ENCODE peak calls at places on chromosomes 1 and 21, in six cellular contexts. One of them, this sample, is unnamed. For H3K4me1, the result is how much of the 10 kb centered on the place peaks cover.

GRCh38 chr1:27203946-27204345 is 30.5 kb upstream of the WDTC1 start:
- DNase-seq in heart left ventricle: no peak
- DNase-seq in HCT116: no peak
- DNase-seq in adrenal gland: no peak
- DNase-seq in spleen: no peak
- DNase-seq in breast epithelium: no peak
- DNase-seq in this sample: no peak

GRCh38 chr1:207463571-207463970 is 9.4 kb downstream of the CR2 start:
- DNase-seq in heart left ventricle: no peak
- DNase-seq in HCT116: no peak
- DNase-seq in adrenal gland: no peak
- DNase-seq in spleen: no peak
- DNase-seq in breast epithelium: no peak
- DNase-seq in this sample: no peak

GRCh38 chr1:107820797-107821196 is 144.2 kb downstream of the VAV3 start:
- DNase-seq in heart left ventricle: no peak
- DNase-seq in HCT116: no peak
- DNase-seq in adrenal gland: no peak
- DNase-seq in spleen: no peak
- DNase-seq in breast epithelium: no peak
- DNase-seq in this sample: no peak

GRCh38 chr1:111604931-111605330 is 14.7 kb upstream of the RAP1A start:
- DNase-seq in heart left ventricle: no peak
- DNase-seq in HCT116: no peak
- DNase-seq in adrenal gland: no peak
- DNase-seq in spleen: no peak
- DNase-seq in breast epithelium: no peak
- DNase-seq in this sample: no peak

GRCh38 chr1:92444351-92444750 is 42.4 kb downstream of the GFI1 start:
- DNase-seq in heart left ventricle: no peak
- DNase-seq in HCT116: no peak
- DNase-seq in adrenal gland: no peak
- DNase-seq in spleen: no peak
- DNase-seq in breast epithelium: no peak
- DNase-seq in this sample: no peak

GRCh38 chr1:45543599-45544417 is 6.8 kb upstream of the AKR1A1 start:
- DNase-seq in heart left ventricle: peak
- DNase-seq in HCT116: no peak
- DNase-seq in adrenal gland: peak
- DNase-seq in spleen: peak
- DNase-seq in breast epithelium: no peak
- DNase-seq in this sample: no peak

GRCh38 chr1:22540311-22540710 is 23.0 kb upstream of the EPHA8 start:
- DNase-seq in heart left ventricle: no peak
- DNase-seq in HCT116: no peak
- DNase-seq in adrenal gland: no peak
- DNase-seq in spleen: no peak
- DNase-seq in breast epithelium: no peak
- DNase-seq in this sample: no peak

GRCh38 chr1:41366428-41367101 is 5.3 kb downstream of the FOXO6 start:
- DNase-seq in heart left ventricle: no peak
- DNase-seq in HCT116: no peak
- DNase-seq in adrenal gland: no peak
- DNase-seq in spleen: peak
- DNase-seq in breast epithelium: no peak
- DNase-seq in this sample: peak

GRCh38 chr1:109628540-109629321 is 9.1 kb downstream of the AMPD2 start:
- DNase-seq in heart left ventricle: no peak
- DNase-seq in HCT116: no peak
- DNase-seq in adrenal gland: no peak
- DNase-seq in spleen: no peak
- DNase-seq in breast epithelium: no peak
- DNase-seq in this sample: no peak

GRCh38 chr21:42107177-42107880 is 36.2 kb downstream of the UMODL1 start:
- DNase-seq in heart left ventricle: no peak
- DNase-seq in HCT116: no peak
- DNase-seq in adrenal gland: no peak
- DNase-seq in spleen: peak
- DNase-seq in breast epithelium: no peak
- DNase-seq in this sample: no peak

GRCh38 chr1:41613646-41614592 is 129.4 kb upstream of the EDN2 start:
- DNase-seq in heart left ventricle: no peak
- DNase-seq in HCT116: no peak
- DNase-seq in adrenal gland: no peak
- DNase-seq in spleen: no peak
- DNase-seq in breast epithelium: no peak
- DNase-seq in this sample: no peak

GRCh38 chr1:226708342-226708780 is 30.7 kb downstream of the ITPKB start:
- DNase-seq in heart left ventricle: no peak
- DNase-seq in HCT116: no peak
- DNase-seq in adrenal gland: no peak
- DNase-seq in spleen: no peak
- DNase-seq in breast epithelium: no peak
- DNase-seq in this sample: no peak

GRCh38 chr1:903721-904270 is 19.9 kb upstream of the SAMD11 start:
- DNase-seq in heart left ventricle: peak
- DNase-seq in HCT116: no peak
- DNase-seq in adrenal gland: peak
- DNase-seq in spleen: peak
- DNase-seq in breast epithelium: no peak
- DNase-seq in this sample: peak

GRCh38 chr1:156475568-156476500 is 24.7 kb downstream of the MEF2D start:
- DNase-seq in heart left ventricle: peak
- DNase-seq in HCT116: no peak
- DNase-seq in adrenal gland: peak
- DNase-seq in spleen: peak
- DNase-seq in breast epithelium: peak
- DNase-seq in this sample: peak

GRCh38 chr1:59316497-59317128 is 19.7 kb downstream of the FGGY start:
- DNase-seq in heart left ventricle: no peak
- DNase-seq in HCT116: no peak
- DNase-seq in adrenal gland: no peak
- DNase-seq in spleen: no peak
- DNase-seq in breast epithelium: no peak
- DNase-seq in this sample: peak

GRCh38 chr1:102970496-102971078 is 137.7 kb downstream of the COL11A1 start:
- DNase-seq in heart left ventricle: no peak
- DNase-seq in HCT116: peak
- DNase-seq in adrenal gland: no peak
- DNase-seq in spleen: no peak
- DNase-seq in breast epithelium: no peak
- DNase-seq in this sample: no peak

GRCh38 chr1:218828125-218828650 is 345.5 kb upstream of the LYPLAL1 start:
- DNase-seq in heart left ventricle: no peak
- DNase-seq in HCT116: no peak
- DNase-seq in adrenal gland: no peak
- DNase-seq in spleen: no peak
- DNase-seq in breast epithelium: no peak
- DNase-seq in this sample: no peak

GRCh38 chr1:150273310-150273709 is 720 bp downstream of the C1orf54 start:
- DNase-seq in heart left ventricle: no peak
- DNase-seq in HCT116: no peak
- DNase-seq in adrenal gland: no peak
- DNase-seq in spleen: no peak
- DNase-seq in breast epithelium: no peak
- DNase-seq in this sample: no peak

GRCh38 chr1:174659823-174660222 is 212.1 kb downstream of the GPR52 start:
- DNase-seq in heart left ventricle: peak
- DNase-seq in HCT116: peak
- DNase-seq in adrenal gland: no peak
- DNase-seq in spleen: no peak
- DNase-seq in breast epithelium: no peak
- DNase-seq in this sample: no peak

GRCh38 chr1:56359036-56359435 is 220.3 kb downstream of the PLPP3 start:
- DNase-seq in heart left ventricle: no peak
- DNase-seq in HCT116: no peak
- DNase-seq in adrenal gland: no peak
- DNase-seq in spleen: no peak
- DNase-seq in breast epithelium: no peak
- DNase-seq in this sample: no peak

GRCh38 chr1:162430583-162430982 is 18.6 kb upstream of the SH2D1B start:
- DNase-seq in heart left ventricle: no peak
- DNase-seq in HCT116: no peak
- DNase-seq in adrenal gland: no peak
- DNase-seq in spleen: no peak
- DNase-seq in breast epithelium: no peak
- DNase-seq in this sample: no peak

GRCh38 chr1:221868894-221869293 is 127.0 kb upstream of the DUSP10 start:
- DNase-seq in heart left ventricle: no peak
- DNase-seq in HCT116: no peak
- DNase-seq in adrenal gland: no peak
- DNase-seq in spleen: no peak
- DNase-seq in breast epithelium: no peak
- DNase-seq in this sample: no peak

GRCh38 chr1:6348511-6349191 is 44.9 kb downstream of the ACOT7 start:
- DNase-seq in heart left ventricle: peak
- DNase-seq in HCT116: no peak
- DNase-seq in adrenal gland: no peak
- DNase-seq in spleen: peak
- DNase-seq in breast epithelium: no peak
- DNase-seq in this sample: no peak

GRCh38 chr1:23875382-23875781 is 7.3 kb upstream of the FUCA1 start:
- DNase-seq in heart left ventricle: no peak
- DNase-seq in HCT116: no peak
- DNase-seq in adrenal gland: no peak
- DNase-seq in spleen: no peak
- DNase-seq in breast epithelium: no peak
- DNase-seq in this sample: no peak

GRCh38 chr1:116712510-116712909 is 41.7 kb upstream of the CD2 start:
- DNase-seq in heart left ventricle: no peak
- DNase-seq in HCT116: no peak
- DNase-seq in adrenal gland: no peak
- DNase-seq in spleen: no peak
- DNase-seq in breast epithelium: no peak
- DNase-seq in this sample: no peak

GRCh38 chr1:116481934-116482333 is 88.9 kb downstream of the CD58 start:
- DNase-seq in heart left ventricle: no peak
- DNase-seq in HCT116: no peak
- DNase-seq in adrenal gland: no peak
- DNase-seq in spleen: no peak
- DNase-seq in breast epithelium: no peak
- DNase-seq in this sample: no peak

GRCh38 chr1:105891308-105891707 is 1165.2 kb upstream of the PRMT6 start:
- DNase-seq in heart left ventricle: no peak
- DNase-seq in HCT116: no peak
- DNase-seq in adrenal gland: no peak
- DNase-seq in spleen: no peak
- DNase-seq in breast epithelium: no peak
- DNase-seq in this sample: no peak

GRCh38 chr1:154627247-154628121 is 19.5 kb upstream of the ADAR start:
- DNase-seq in heart left ventricle: peak
- DNase-seq in HCT116: peak
- DNase-seq in adrenal gland: peak
- DNase-seq in spleen: peak
- DNase-seq in breast epithelium: peak
- DNase-seq in this sample: peak
- TF ChIP-seq POLR2A in heart left ventricle: no peak
- TF ChIP-seq POLR2A in HCT116: no peak
- TF ChIP-seq POLR2A in adrenal gland: peak
- TF ChIP-seq POLR2A in spleen: no peak
- TF ChIP-seq POLR2A in breast epithelium: no peak
- TF ChIP-seq POLR2A in this sample: peak

GRCh38 chr1:154972517-154973343 is 1.8 kb upstream of the CKS1B start:
- DNase-seq in heart left ventricle: peak
- DNase-seq in HCT116: peak
- DNase-seq in adrenal gland: peak
- DNase-seq in spleen: peak
- DNase-seq in breast epithelium: peak
- DNase-seq in this sample: peak
- H3K4me1 ChIP-seq in heart left ventricle: under half
- H3K4me1 ChIP-seq in HCT116: under half
- H3K4me1 ChIP-seq in adrenal gland: under half
- H3K4me1 ChIP-seq in spleen: half or more
- H3K4me1 ChIP-seq in breast epithelium: under half
- H3K4me1 ChIP-seq in this sample: under half

DNA sequence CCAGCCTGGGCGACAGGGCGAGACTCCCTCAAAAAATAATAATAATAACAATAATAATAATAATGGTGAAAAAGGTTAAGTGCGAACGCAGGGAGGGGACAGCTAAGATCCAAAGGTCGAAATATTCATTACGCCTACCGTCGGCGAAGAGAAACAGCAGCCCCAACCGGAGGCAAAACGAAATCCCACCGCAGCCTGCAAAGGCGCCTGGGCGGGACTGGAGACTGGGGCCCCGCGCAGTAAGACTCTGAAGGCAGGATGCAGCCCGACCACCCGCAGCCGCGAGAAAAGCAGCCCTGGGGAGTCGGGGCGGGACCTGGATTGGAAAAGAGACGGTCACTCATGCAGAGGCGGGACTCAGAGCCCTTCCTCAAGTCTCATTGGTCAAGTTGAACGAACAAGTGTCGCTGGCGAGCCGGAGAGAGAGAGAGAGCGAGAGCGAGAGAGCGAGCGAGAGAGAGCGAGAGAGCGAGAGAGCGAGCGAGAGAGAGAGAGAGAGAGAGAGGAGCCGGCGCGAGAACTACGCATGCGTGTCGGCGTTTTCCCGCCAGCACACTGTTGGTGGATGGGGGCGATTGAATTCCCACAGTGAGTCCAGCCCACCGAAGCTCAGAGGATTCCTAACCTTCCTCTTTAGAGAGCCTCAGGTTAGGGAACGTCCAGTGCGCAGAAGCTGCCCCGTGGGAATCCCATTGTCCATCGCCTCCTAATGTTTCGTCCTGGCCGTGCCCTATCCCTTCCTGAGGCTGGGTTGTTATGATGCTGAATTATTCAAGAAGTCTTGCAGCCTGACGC is 10.7 kb downstream of the ENTREP3 start:
- DNase-seq in heart left ventricle: peak
- DNase-seq in HCT116: peak
- DNase-seq in adrenal gland: peak
- DNase-seq in spleen: peak
- DNase-seq in breast epithelium: peak
- DNase-seq in this sample: peak
- TF ChIP-seq POLR2A in heart left ventricle: no peak
- TF ChIP-seq POLR2A in HCT116: peak
- TF ChIP-seq POLR2A in adrenal gland: peak
- TF ChIP-seq POLR2A in spleen: peak
- TF ChIP-seq POLR2A in breast epithelium: peak
- TF ChIP-seq POLR2A in this sample: peak

GRCh38 chr1:175864183-175864582 is 120.8 kb upstream of the TNR start:
- DNase-seq in heart left ventricle: no peak
- DNase-seq in HCT116: no peak
- DNase-seq in adrenal gland: no peak
- DNase-seq in spleen: no peak
- DNase-seq in breast epithelium: no peak
- DNase-seq in this sample: no peak
- H3K4me1 ChIP-seq in heart left ventricle: under half
- H3K4me1 ChIP-seq in HCT116: under half
- H3K4me1 ChIP-seq in adrenal gland: under half
- H3K4me1 ChIP-seq in spleen: under half
- H3K4me1 ChIP-seq in breast epithelium: under half
- H3K4me1 ChIP-seq in this sample: under half

This sample was measured in ovary.